ENCODE peak calls at places on chromosomes 13 and 19, in four cellular contexts. G, E, B and R are unnamed samples.

GRCh38 chr19:57171551-57172081 is 4.3 kb upstream of the DUXA start:
- DNase-seq in G (peak), E (peak), B (peak), R (peak)

GRCh38 chr19:35853038-35853756 is 893 bp upstream of the NPHS1 start:
- DNase-seq in G (no peak), E (no peak), B (no peak), R (no peak)

GRCh38 chr13:40406405-40407138 is 259.9 kb downstream of the FOXO1 start:
- DNase-seq in G (no peak), E (no peak), B (peak), R (no peak)

GRCh38 chr19:12733369-12733896 is 1.1 kb downstream of the TRIR start:
- DNase-seq in G (no peak), E (peak), B (peak), R (no peak)

GRCh38 chr19:41309225-41310030 is 544 bp upstream of the CCDC97 start:
- DNase-seq in G (no peak), E (no peak), B (no peak), R (no peak)

GRCh38 chr19:45812297-45812696 is 2.8 kb downstream of the RSPH6A start:
- DNase-seq in G (no peak), E (no peak), B (no peak), R (no peak)

GRCh38 chr13:62837895-62838294 is 1422.2 kb upstream of the PCDH20 start:
- DNase-seq in G (no peak), E (no peak), B (no peak), R (no peak)

GRCh38 chr19:31331536-31331935 is 17.7 kb downstream of the TSHZ3 start:
- DNase-seq in G (no peak), E (no peak), B (no peak), R (no peak)

GRCh38 chr13:32261567-32261966 is 53.6 kb downstream of the ZAR1L start:
- DNase-seq in G (no peak), E (peak), B (no peak), R (no peak)

GRCh38 chr13:71485913-71486312 is 381.1 kb downstream of the DACH1 start:
- DNase-seq in G (no peak), E (no peak), B (no peak), R (no peak)

GRCh38 chr13:101230271-101230890 is 185.9 kb downstream of the NALCN start:
- DNase-seq in G (no peak), E (no peak), B (no peak), R (no peak)

DNA sequence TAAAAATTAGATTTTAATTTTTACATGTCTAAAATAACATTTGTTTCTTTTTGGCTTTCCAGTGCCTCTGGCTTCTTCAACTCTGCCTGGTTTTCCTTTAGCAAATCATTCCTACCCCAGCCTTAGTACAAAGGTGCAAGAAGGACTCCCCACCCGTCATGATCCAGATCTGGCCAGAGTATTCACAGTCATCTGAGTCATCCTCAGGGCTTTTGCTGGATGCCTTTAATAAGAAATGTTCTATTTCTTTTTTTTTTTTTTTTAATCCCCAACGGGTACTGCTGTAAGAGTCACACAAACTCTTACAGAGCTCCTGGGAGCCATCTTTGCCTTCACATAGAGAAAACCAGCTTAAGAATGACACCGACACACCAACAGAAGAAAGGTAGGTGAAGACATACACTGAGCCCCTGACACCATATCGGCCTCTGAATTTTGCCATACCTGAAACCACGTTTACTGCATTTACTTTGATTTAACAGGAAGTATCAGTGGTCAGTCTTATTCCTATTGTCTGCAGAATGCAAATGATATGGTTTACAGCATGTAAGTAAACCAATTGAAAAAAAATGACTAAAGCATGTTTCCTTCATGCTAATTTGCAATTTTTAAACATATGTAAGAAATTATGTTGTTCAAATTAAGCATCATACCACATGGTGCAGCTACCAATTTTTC is 184.4 kb downstream of the NALCN start:
- DNase-seq in G (no peak), E (no peak), B (no peak), R (no peak)
- TF ChIP-seq ELF4 in G (no peak), E (no peak), B (no peak), R (no peak)

GRCh38 chr19:39325778-39326680 is 5.4 kb upstream of the LRFN1 start:
- DNase-seq in G (peak), E (peak), B (peak), R (peak)
- TF ChIP-seq SP1 in G (no peak), E (no peak), B (no peak), R (no peak)

GRCh38 chr13:52405767-52406494 is at the start of gene THSD1:
- DNase-seq in G (peak), E (no peak), B (no peak), R (peak)
- TF ChIP-seq ELF4 in G (no peak), E (no peak), B (no peak), R (no peak)

GRCh38 chr13:98481511-98481951 is 95.4 kb downstream of the STK24 start:
- DNase-seq in G (no peak), E (no peak), B (no peak), R (no peak)

GRCh38 chr13:98479496-98480003 is 97.4 kb downstream of the STK24 start:
- DNase-seq in G (no peak), E (no peak), B (no peak), R (no peak)

GRCh38 chr13:98478134-98479129 is 98.5 kb downstream of the STK24 start:
- DNase-seq in G (no peak), E (peak), B (no peak), R (no peak)

GRCh38 chr13:98482476-98483444 is 94.1 kb downstream of the STK24 start:
- DNase-seq in G (no peak), E (no peak), B (no peak), R (no peak)

GRCh38 chr13:98480915-98481510 is 95.9 kb downstream of the STK24 start:
- DNase-seq in G (no peak), E (peak), B (no peak), R (no peak)
- TF ChIP-seq SP1 in G (no peak), E (no peak), B (no peak), R (no peak)

DNA sequence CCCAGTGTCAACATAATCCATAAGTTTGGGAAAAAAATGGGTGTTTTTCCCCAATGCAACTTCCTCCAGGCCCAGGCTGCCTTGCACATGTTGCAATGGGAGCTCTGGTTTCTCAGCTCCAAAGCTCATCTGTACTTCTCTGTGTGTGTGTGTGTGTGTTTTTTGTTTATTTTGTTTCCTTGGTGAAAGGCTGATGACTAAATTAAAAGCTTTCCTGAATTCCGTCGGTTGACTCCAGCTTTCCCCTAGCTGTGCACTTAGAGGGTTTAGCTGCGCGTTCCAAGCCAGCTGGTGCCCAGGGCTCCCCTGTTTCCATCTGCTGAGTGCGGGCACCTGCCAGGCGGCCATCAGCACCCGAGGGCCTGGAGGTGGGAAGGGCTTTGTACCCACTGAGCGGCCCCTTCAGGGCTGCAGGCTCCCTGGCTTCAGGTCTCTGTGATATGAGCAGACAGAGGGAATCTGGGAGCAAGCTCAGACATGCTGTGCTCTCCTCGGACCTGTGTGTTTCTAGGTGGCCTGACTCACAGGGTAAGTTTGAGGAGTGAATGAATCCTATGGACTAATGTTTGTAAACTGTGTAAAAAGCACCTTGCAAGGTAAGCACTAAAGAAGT is 129.1 kb upstream of the SOX1 start:
- DNase-seq in G (no peak), E (no peak), B (no peak), R (no peak)
- TF ChIP-seq ELF4 in G (no peak), E (no peak), B (no peak), R (no peak)

GRCh38 chr13:36131215-36131930 is at the start of gene DCLK1:
- DNase-seq in G (peak), E (no peak), B (no peak), R (peak)
- TF ChIP-seq SP1 in G (no peak), E (no peak), B (no peak), R (no peak)

GRCh38 chr13:73288596-73288995 is 229.8 kb downstream of the KLF5 start:
- DNase-seq in G (no peak), E (no peak), B (no peak), R (no peak)
- TF ChIP-seq ELF4 in G (no peak), E (no peak), B (no peak), R (no peak)